ENCODE peak calls at places on chromosomes 5 and 9, in ten cellular contexts. G, C, M, W, H, O, J, D, E and B are unnamed samples.
A peak's percentile ranks its signal among the peaks of the same experiment; 100 is the strongest.

GRCh38 chr9:110131499-110131898 is 76.5 kb downstream of the C9orf152 start:
- DNase-seq in G (no peak), C (no peak), M (no peak), W (no peak), H (no peak), O (peak; percentile 75), J (peak; percentile 91), D (no peak), E (no peak), B (no peak)

GRCh38 chr5:34790087-34790486 is 48.9 kb upstream of the TTC23L start:
- DNase-seq in G (no peak), C (no peak), M (no peak), W (no peak), H (no peak), O (no peak), J (no peak), D (no peak), E (no peak), B (peak; percentile 17)

GRCh38 chr9:130579738-130580463 is 524 bp downstream of the FUBP3 start:
- DNase-seq in G (no peak), C (no peak), M (no peak), W (no peak), H (peak; percentile 26), O (no peak), J (no peak), D (no peak), E (no peak), B (no peak)

GRCh38 chr5:135320718-135321484 is 78.1 kb downstream of the MACROH2A1 start:
- DNase-seq in G (no peak), C (no peak), M (peak; percentile 50), W (no peak), H (no peak), O (no peak), J (peak; percentile 12), D (no peak), E (no peak), B (no peak)

GRCh38 chr5:53337827-53338226 is 142.6 kb upstream of the FST start:
- DNase-seq in G (no peak), C (no peak), M (no peak), W (no peak), H (no peak), O (no peak), J (no peak), D (no peak), E (no peak), B (no peak)

GRCh38 chr5:169716287-169716686 is 79.2 kb downstream of the DOCK2 start:
- DNase-seq in G (no peak), C (peak; percentile 75), M (no peak), W (no peak), H (no peak), O (peak; percentile 86), J (no peak), D (no peak), E (no peak), B (no peak)

GRCh38 chr5:35061216-35061615 is 13.5 kb upstream of the AGXT2 start:
- DNase-seq in G (no peak), C (no peak), M (no peak), W (no peak), H (no peak), O (peak; percentile 21), J (no peak), D (no peak), E (no peak), B (no peak)

GRCh38 chr5:180072556-180072955 is 997 bp upstream of the RNF130 start:
- DNase-seq in G (no peak), C (no peak), M (no peak), W (no peak), H (no peak), O (no peak), J (no peak), D (no peak), E (no peak), B (no peak)

GRCh38 chr9:100554935-100555401 is 22.9 kb upstream of the CAVIN4 start:
- DNase-seq in G (no peak), C (no peak), M (no peak), W (no peak), H (no peak), O (peak; percentile 11), J (no peak), D (no peak), E (no peak), B (peak; percentile 79)

GRCh38 chr9:73683862-73684591 is 532.4 kb downstream of the ANXA1 start:
- DNase-seq in G (no peak), C (no peak), M (no peak), W (no peak), H (no peak), O (peak; percentile 48), J (no peak), D (no peak), E (peak; percentile 34), B (peak; percentile 7)

GRCh38 chr9:112384690-112385089 is 4.8 kb downstream of the HSDL2 start:
- DNase-seq in G (no peak), C (no peak), M (no peak), W (no peak), H (no peak), O (no peak), J (no peak), D (no peak), E (no peak), B (no peak)

GRCh38 chr5:95870105-95870672 is 47.7 kb upstream of the GLRX start:
- DNase-seq in G (no peak), C (peak; percentile 67), M (no peak), W (no peak), H (no peak), O (peak; percentile 54), J (no peak), D (no peak), E (no peak), B (no peak)

GRCh38 chr9:134707031-134707680 is 65.6 kb downstream of the COL5A1 start:
- DNase-seq in G (no peak), C (no peak), M (peak; percentile 94), W (no peak), H (peak; percentile 89), O (peak; percentile 97), J (no peak), D (no peak), E (peak; percentile 28), B (peak; percentile 7)

GRCh38 chr5:36777105-36777757 is 99.3 kb upstream of the NIPBL start:
- DNase-seq in G (no peak), C (no peak), M (no peak), W (no peak), H (no peak), O (peak; percentile 29), J (peak; percentile 44), D (no peak), E (peak; percentile 4), B (peak; percentile 17)

GRCh38 chr9:98081477-98082219 is 25.1 kb downstream of the NANS start:
- DNase-seq in G (no peak), C (no peak), M (no peak), W (no peak), H (no peak), O (peak; percentile 73), J (no peak), D (no peak), E (no peak), B (no peak)

GRCh38 chr5:137833463-137833862 is 34.2 kb upstream of the MYOT start:
- DNase-seq in G (no peak), C (no peak), M (no peak), W (no peak), H (no peak), O (peak; percentile 88), J (peak; percentile 88), D (no peak), E (no peak), B (no peak)

GRCh38 chr5:29089591-29090141 is 2051.3 kb upstream of the CDH9 start:
- DNase-seq in G (no peak), C (no peak), M (no peak), W (no peak), H (no peak), O (no peak), J (no peak), D (peak; percentile 3), E (no peak), B (no peak)

GRCh38 chr9:137411670-137412380 is 11.1 kb downstream of the EXD3 start:
- DNase-seq in G (no peak), C (peak; percentile 89), M (peak; percentile 93), W (peak; percentile 37), H (no peak), O (peak; percentile 91), J (no peak), D (peak; percentile 87), E (no peak), B (no peak)

GRCh38 chr9:115694014-115694413 is 459.6 kb upstream of the PAPPA start:
- DNase-seq in G (no peak), C (no peak), M (no peak), W (no peak), H (no peak), O (peak; percentile 95), J (peak; percentile 38), D (no peak), E (peak; percentile 24), B (no peak)

GRCh38 chr9:91197232-91198181 is 164.2 kb downstream of the AUH start:
- DNase-seq in G (no peak), C (no peak), M (no peak), W (no peak), H (no peak), O (peak; percentile 94), J (peak; percentile 90), D (no peak), E (no peak), B (peak; percentile 63)